ENCODE peak calls at places on chromosome 1, in nine cellular contexts. One of them, this sample, is unnamed. For H3K4me1, the result is how much of the 10 kb centered on the place peaks cover.

GRCh38 chr1:5667513-5668325 is 324.5 kb downstream of the NPHP4 start:
- DNase-seq in lung: no peak
- DNase-seq in SJSA1: no peak
- DNase-seq in lower lobe of right lung: no peak
- DNase-seq in transverse colon: no peak
- DNase-seq in PC-3: no peak
- DNase-seq in thoracic aorta: no peak
- DNase-seq in uterus: no peak
- DNase-seq in mammary epithelial cell: no peak
- DNase-seq in this sample: no peak

GRCh38 chr1:1059494-1060280 is 14.4 kb downstream of the RNF223 start:
- DNase-seq in lung: peak
- DNase-seq in SJSA1: no peak
- DNase-seq in lower lobe of right lung: peak
- DNase-seq in transverse colon: peak
- DNase-seq in PC-3: peak
- DNase-seq in thoracic aorta: peak
- DNase-seq in uterus: peak
- DNase-seq in mammary epithelial cell: peak
- DNase-seq in this sample: peak

GRCh38 chr1:6045561-6045960 is at the start of gene KCNAB2:
- DNase-seq in lung: no peak
- DNase-seq in SJSA1: no peak
- DNase-seq in lower lobe of right lung: no peak
- DNase-seq in transverse colon: no peak
- DNase-seq in PC-3: no peak
- DNase-seq in thoracic aorta: no peak
- DNase-seq in uterus: no peak
- DNase-seq in mammary epithelial cell: no peak
- DNase-seq in this sample: no peak

GRCh38 chr1:187051618-187052232 is 223.0 kb downstream of the PLA2G4A start:
- DNase-seq in lung: no peak
- DNase-seq in SJSA1: no peak
- DNase-seq in lower lobe of right lung: no peak
- DNase-seq in transverse colon: no peak
- DNase-seq in PC-3: peak
- DNase-seq in thoracic aorta: no peak
- DNase-seq in uterus: no peak
- DNase-seq in mammary epithelial cell: peak
- DNase-seq in this sample: no peak

GRCh38 chr1:198024782-198025181 is 107.6 kb downstream of the LHX9 start:
- DNase-seq in lung: no peak
- DNase-seq in SJSA1: no peak
- DNase-seq in lower lobe of right lung: no peak
- DNase-seq in transverse colon: no peak
- DNase-seq in PC-3: peak
- DNase-seq in thoracic aorta: no peak
- DNase-seq in uterus: no peak
- DNase-seq in mammary epithelial cell: peak
- DNase-seq in this sample: no peak

GRCh38 chr1:165853528-165854075 is 26.2 kb downstream of the UCK2 start:
- DNase-seq in lung: no peak
- DNase-seq in SJSA1: no peak
- DNase-seq in lower lobe of right lung: no peak
- DNase-seq in transverse colon: no peak
- DNase-seq in PC-3: no peak
- DNase-seq in thoracic aorta: no peak
- DNase-seq in uterus: no peak
- DNase-seq in mammary epithelial cell: no peak
- DNase-seq in this sample: no peak

GRCh38 chr1:220892997-220893700 is 13.9 kb downstream of the HLX start:
- DNase-seq in lung: no peak
- DNase-seq in SJSA1: no peak
- DNase-seq in lower lobe of right lung: no peak
- DNase-seq in transverse colon: no peak
- DNase-seq in PC-3: no peak
- DNase-seq in thoracic aorta: no peak
- DNase-seq in uterus: no peak
- DNase-seq in mammary epithelial cell: no peak
- DNase-seq in this sample: no peak

GRCh38 chr1:101166583-101167120 is 70.2 kb upstream of the S1PR1 start:
- DNase-seq in lung: no peak
- DNase-seq in SJSA1: peak
- DNase-seq in lower lobe of right lung: no peak
- DNase-seq in transverse colon: no peak
- DNase-seq in PC-3: no peak
- DNase-seq in thoracic aorta: no peak
- DNase-seq in uterus: no peak
- DNase-seq in mammary epithelial cell: no peak
- DNase-seq in this sample: no peak

GRCh38 chr1:177023710-177024109 is 140.8 kb downstream of the ASTN1 start:
- DNase-seq in lung: no peak
- DNase-seq in SJSA1: no peak
- DNase-seq in lower lobe of right lung: no peak
- DNase-seq in transverse colon: no peak
- DNase-seq in PC-3: no peak
- DNase-seq in thoracic aorta: no peak
- DNase-seq in uterus: no peak
- DNase-seq in mammary epithelial cell: no peak
- DNase-seq in this sample: no peak

GRCh38 chr1:25568834-25569598 is 25.6 kb downstream of the LDLRAP1 start:
- DNase-seq in lung: no peak
- DNase-seq in SJSA1: peak
- DNase-seq in lower lobe of right lung: no peak
- DNase-seq in transverse colon: no peak
- DNase-seq in PC-3: peak
- DNase-seq in thoracic aorta: peak
- DNase-seq in uterus: peak
- DNase-seq in mammary epithelial cell: peak
- DNase-seq in this sample: no peak

GRCh38 chr1:72485786-72486185 is 203.4 kb upstream of the NEGR1 start:
- DNase-seq in lung: no peak
- DNase-seq in SJSA1: no peak
- DNase-seq in lower lobe of right lung: no peak
- DNase-seq in transverse colon: no peak
- DNase-seq in PC-3: no peak
- DNase-seq in thoracic aorta: no peak
- DNase-seq in uterus: no peak
- DNase-seq in mammary epithelial cell: no peak
- DNase-seq in this sample: no peak

GRCh38 chr1:72481420-72481819 is 199.1 kb upstream of the NEGR1 start:
- DNase-seq in lung: no peak
- DNase-seq in SJSA1: no peak
- DNase-seq in lower lobe of right lung: no peak
- DNase-seq in transverse colon: no peak
- DNase-seq in PC-3: no peak
- DNase-seq in thoracic aorta: no peak
- DNase-seq in uterus: no peak
- DNase-seq in mammary epithelial cell: no peak
- DNase-seq in this sample: peak

GRCh38 chr1:72483958-72484357 is 201.6 kb upstream of the NEGR1 start:
- DNase-seq in lung: no peak
- DNase-seq in SJSA1: no peak
- DNase-seq in lower lobe of right lung: no peak
- DNase-seq in transverse colon: no peak
- DNase-seq in PC-3: no peak
- DNase-seq in thoracic aorta: no peak
- DNase-seq in uterus: no peak
- DNase-seq in mammary epithelial cell: no peak
- DNase-seq in this sample: no peak

DNA sequence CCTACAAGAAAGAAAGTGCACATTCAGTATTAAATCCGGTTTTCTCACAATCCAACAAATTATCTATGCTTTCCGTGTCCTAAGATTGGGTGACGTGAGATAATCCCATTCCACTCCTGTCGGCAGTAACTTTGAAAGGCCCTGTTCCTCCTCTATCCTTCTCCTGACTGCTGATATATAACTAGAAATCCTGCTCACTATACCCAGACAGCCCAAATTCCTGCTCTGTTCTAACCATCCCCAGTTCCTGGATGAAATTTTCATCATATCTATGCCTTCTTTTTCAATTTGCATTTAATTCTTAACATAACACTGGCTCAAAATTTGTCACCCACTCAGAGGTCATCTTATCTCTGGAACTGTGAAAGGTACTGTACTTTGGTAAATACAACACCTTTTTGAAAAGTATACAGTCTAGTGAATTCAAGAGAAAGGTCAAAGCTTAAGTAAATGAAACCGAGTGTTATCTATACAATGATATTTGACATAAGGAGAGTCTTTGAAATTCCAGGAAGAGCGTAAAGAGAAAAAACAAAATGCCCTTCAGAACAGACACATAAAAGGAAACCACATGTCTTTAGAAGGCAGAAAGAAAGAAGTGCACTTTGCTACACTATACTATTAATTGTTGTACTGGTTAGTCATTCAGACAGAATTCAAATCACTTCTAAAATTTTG is 200.5 kb upstream of the NEGR1 start:
- DNase-seq in lung: no peak
- DNase-seq in SJSA1: no peak
- DNase-seq in lower lobe of right lung: no peak
- DNase-seq in transverse colon: no peak
- DNase-seq in PC-3: no peak
- DNase-seq in thoracic aorta: no peak
- DNase-seq in uterus: no peak
- DNase-seq in mammary epithelial cell: no peak
- DNase-seq in this sample: no peak
- H3K4me1 ChIP-seq in lung: under half
- H3K4me1 ChIP-seq in SJSA1: under half
- H3K4me1 ChIP-seq in lower lobe of right lung: under half
- H3K4me1 ChIP-seq in transverse colon: under half
- H3K4me1 ChIP-seq in PC-3: under half
- H3K4me1 ChIP-seq in thoracic aorta: under half
- H3K4me1 ChIP-seq in uterus: under half
- H3K4me1 ChIP-seq in mammary epithelial cell: under half
- H3K4me1 ChIP-seq in this sample: under half

DNA sequence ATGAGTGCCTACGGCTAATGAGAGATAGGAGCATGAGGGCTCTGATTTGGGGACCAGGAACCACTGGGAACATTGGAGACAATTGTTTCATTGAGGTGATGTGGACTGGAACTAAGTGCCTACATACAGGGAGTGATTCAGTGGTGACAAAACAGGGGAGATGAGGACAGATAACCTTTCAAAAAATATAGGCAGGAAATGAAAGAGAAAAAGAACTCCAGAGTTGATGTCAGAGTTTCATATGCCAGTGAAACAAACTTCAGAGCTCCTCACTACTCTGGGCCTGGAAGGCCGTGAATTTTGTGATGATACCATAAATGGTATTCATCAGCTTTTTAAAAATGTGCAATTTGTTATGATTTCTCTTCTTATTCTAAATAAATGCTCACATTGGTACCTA is 39.3 kb downstream of the FASLG start:
- DNase-seq in lung: no peak
- DNase-seq in SJSA1: no peak
- DNase-seq in lower lobe of right lung: no peak
- DNase-seq in transverse colon: no peak
- DNase-seq in PC-3: peak
- DNase-seq in thoracic aorta: no peak
- DNase-seq in uterus: no peak
- DNase-seq in mammary epithelial cell: peak
- DNase-seq in this sample: no peak
- H3K4me1 ChIP-seq in lung: under half
- H3K4me1 ChIP-seq in SJSA1: under half
- H3K4me1 ChIP-seq in lower lobe of right lung: under half
- H3K4me1 ChIP-seq in transverse colon: under half
- H3K4me1 ChIP-seq in PC-3: under half
- H3K4me1 ChIP-seq in thoracic aorta: under half
- H3K4me1 ChIP-seq in uterus: under half
- H3K4me1 ChIP-seq in mammary epithelial cell: under half
- H3K4me1 ChIP-seq in this sample: under half

GRCh38 chr1:29354511-29355098 is 118.3 kb downstream of the PTPRU start:
- DNase-seq in lung: no peak
- DNase-seq in SJSA1: no peak
- DNase-seq in lower lobe of right lung: no peak
- DNase-seq in transverse colon: no peak
- DNase-seq in PC-3: no peak
- DNase-seq in thoracic aorta: no peak
- DNase-seq in uterus: no peak
- DNase-seq in mammary epithelial cell: peak
- DNase-seq in this sample: no peak

GRCh38 chr1:29355375-29355774 is 119.1 kb downstream of the PTPRU start:
- DNase-seq in lung: no peak
- DNase-seq in SJSA1: no peak
- DNase-seq in lower lobe of right lung: no peak
- DNase-seq in transverse colon: no peak
- DNase-seq in PC-3: no peak
- DNase-seq in thoracic aorta: no peak
- DNase-seq in uterus: no peak
- DNase-seq in mammary epithelial cell: no peak
- DNase-seq in this sample: no peak

GRCh38 chr1:29349871-29350491 is 113.7 kb downstream of the PTPRU start:
- DNase-seq in lung: no peak
- DNase-seq in SJSA1: no peak
- DNase-seq in lower lobe of right lung: no peak
- DNase-seq in transverse colon: no peak
- DNase-seq in PC-3: no peak
- DNase-seq in thoracic aorta: no peak
- DNase-seq in uterus: no peak
- DNase-seq in mammary epithelial cell: no peak
- DNase-seq in this sample: no peak

GRCh38 chr1:29356663-29357062 is 120.3 kb downstream of the PTPRU start:
- DNase-seq in lung: no peak
- DNase-seq in SJSA1: no peak
- DNase-seq in lower lobe of right lung: no peak
- DNase-seq in transverse colon: peak
- DNase-seq in PC-3: peak
- DNase-seq in thoracic aorta: no peak
- DNase-seq in uterus: no peak
- DNase-seq in mammary epithelial cell: no peak
- DNase-seq in this sample: no peak

GRCh38 chr1:29352719-29353420 is 116.5 kb downstream of the PTPRU start:
- DNase-seq in lung: no peak
- DNase-seq in SJSA1: no peak
- DNase-seq in lower lobe of right lung: no peak
- DNase-seq in transverse colon: no peak
- DNase-seq in PC-3: no peak
- DNase-seq in thoracic aorta: no peak
- DNase-seq in uterus: no peak
- DNase-seq in mammary epithelial cell: no peak
- DNase-seq in this sample: no peak
- H3K4me1 ChIP-seq in lung: under half
- H3K4me1 ChIP-seq in SJSA1: under half
- H3K4me1 ChIP-seq in lower lobe of right lung: under half
- H3K4me1 ChIP-seq in transverse colon: under half
- H3K4me1 ChIP-seq in PC-3: under half
- H3K4me1 ChIP-seq in thoracic aorta: under half
- H3K4me1 ChIP-seq in uterus: under half
- H3K4me1 ChIP-seq in mammary epithelial cell: under half
- H3K4me1 ChIP-seq in this sample: under half

DNA sequence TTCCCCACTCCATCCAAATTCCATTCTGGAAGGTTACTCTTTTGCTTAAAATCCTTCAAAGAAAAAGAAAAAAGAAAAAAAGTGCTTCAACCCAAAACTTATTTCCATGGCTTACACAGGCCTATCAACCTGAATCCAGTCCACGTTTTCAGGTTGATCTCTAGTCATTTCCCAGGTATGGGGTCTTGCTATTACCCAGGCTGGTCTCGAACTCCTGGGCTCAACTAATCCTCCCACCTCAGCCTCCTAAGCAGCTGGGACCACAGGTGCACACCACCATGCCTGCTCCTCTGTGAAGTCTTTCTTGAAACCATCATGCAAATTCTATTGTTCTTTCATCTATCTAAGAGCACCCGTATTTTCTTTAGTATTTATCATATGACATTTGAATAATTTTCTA is 7.6 kb downstream of the RNF19B start:
- DNase-seq in lung: no peak
- DNase-seq in SJSA1: no peak
- DNase-seq in lower lobe of right lung: no peak
- DNase-seq in transverse colon: no peak
- DNase-seq in PC-3: no peak
- DNase-seq in thoracic aorta: no peak
- DNase-seq in uterus: no peak
- DNase-seq in mammary epithelial cell: no peak
- DNase-seq in this sample: no peak
- H3K4me1 ChIP-seq in lung: under half
- H3K4me1 ChIP-seq in SJSA1: under half
- H3K4me1 ChIP-seq in lower lobe of right lung: under half
- H3K4me1 ChIP-seq in transverse colon: under half
- H3K4me1 ChIP-seq in PC-3: under half
- H3K4me1 ChIP-seq in thoracic aorta: under half
- H3K4me1 ChIP-seq in uterus: under half
- H3K4me1 ChIP-seq in mammary epithelial cell: under half
- H3K4me1 ChIP-seq in this sample: under half